ENCODE peak calls at places on chromosomes 6 and 20, in six cellular contexts. One of them, this sample, is unnamed.

GRCh38 chr6:45728674-45729073 is 287.0 kb downstream of the CLIC5 start:
- DNase-seq in breast epithelium: peak
- DNase-seq in lower lobe of right lung: no peak
- DNase-seq in endodermal cell: no peak
- DNase-seq in GM12865: no peak
- DNase-seq in CD8-positive, alpha-beta T cell: no peak
- DNase-seq in this sample: no peak

GRCh38 chr6:156731436-156731835 is 45.7 kb upstream of the ARID1B start:
- DNase-seq in breast epithelium: no peak
- DNase-seq in lower lobe of right lung: no peak
- DNase-seq in endodermal cell: no peak
- DNase-seq in GM12865: no peak
- DNase-seq in CD8-positive, alpha-beta T cell: no peak
- DNase-seq in this sample: no peak

GRCh38 chr6:139308284-139308916 is 16.6 kb upstream of the TXLNB start:
- DNase-seq in lower lobe of right lung: no peak
- DNase-seq in CD8-positive, alpha-beta T cell: no peak
- DNase-seq in endodermal cell: no peak
- DNase-seq in GM12865: no peak
- DNase-seq in breast epithelium: no peak
- DNase-seq in this sample: no peak

GRCh38 chr20:47319517-47320252 is 36.8 kb downstream of the ZMYND8 start:
- DNase-seq in CD8-positive, alpha-beta T cell: no peak
- DNase-seq in endodermal cell: peak
- DNase-seq in lower lobe of right lung: peak
- DNase-seq in GM12865: no peak
- DNase-seq in breast epithelium: peak
- DNase-seq in this sample: no peak

GRCh38 chr20:18430172-18430826 is 36.5 kb downstream of the DZANK1 start:
- DNase-seq in CD8-positive, alpha-beta T cell: no peak
- DNase-seq in endodermal cell: no peak
- DNase-seq in lower lobe of right lung: no peak
- DNase-seq in GM12865: no peak
- DNase-seq in breast epithelium: no peak
- DNase-seq in this sample: no peak

GRCh38 chr6:22194188-22194921 is 102.5 kb downstream of the PRL start:
- DNase-seq in endodermal cell: no peak
- DNase-seq in CD8-positive, alpha-beta T cell: no peak
- DNase-seq in breast epithelium: peak
- DNase-seq in GM12865: peak
- DNase-seq in lower lobe of right lung: no peak
- DNase-seq in this sample: no peak

GRCh38 chr20:62367136-62367482 is at the start of gene LAMA5:
- DNase-seq in breast epithelium: no peak
- DNase-seq in lower lobe of right lung: peak
- DNase-seq in GM12865: peak
- DNase-seq in CD8-positive, alpha-beta T cell: no peak
- DNase-seq in endodermal cell: peak
- DNase-seq in this sample: no peak

GRCh38 chr20:36339646-36340592 is 33.8 kb downstream of the DLGAP4 start:
- DNase-seq in GM12865: no peak
- DNase-seq in breast epithelium: no peak
- DNase-seq in lower lobe of right lung: no peak
- DNase-seq in CD8-positive, alpha-beta T cell: no peak
- DNase-seq in endodermal cell: peak
- DNase-seq in this sample: no peak

GRCh38 chr20:19047040-19047950 is 165.1 kb upstream of the SLC24A3 start:
- DNase-seq in endodermal cell: no peak
- DNase-seq in GM12865: no peak
- DNase-seq in lower lobe of right lung: peak
- DNase-seq in CD8-positive, alpha-beta T cell: no peak
- DNase-seq in breast epithelium: peak
- DNase-seq in this sample: no peak

GRCh38 chr20:45322952-45323383 is 14.9 kb upstream of the MATN4 start:
- DNase-seq in breast epithelium: no peak
- DNase-seq in CD8-positive, alpha-beta T cell: no peak
- DNase-seq in lower lobe of right lung: peak
- DNase-seq in endodermal cell: no peak
- DNase-seq in GM12865: peak
- DNase-seq in this sample: no peak
- TF ChIP-seq CTCF in breast epithelium: peak
- TF ChIP-seq CTCF in CD8-positive, alpha-beta T cell: no peak
- TF ChIP-seq CTCF in lower lobe of right lung: peak
- TF ChIP-seq CTCF in endodermal cell: peak
- TF ChIP-seq CTCF in GM12865: peak
- TF ChIP-seq CTCF in this sample: no peak

GRCh38 chr6:41150671-41151070 is 3.5 kb downstream of the TREML1 start:
- DNase-seq in GM12865: no peak
- DNase-seq in CD8-positive, alpha-beta T cell: no peak
- DNase-seq in lower lobe of right lung: no peak
- DNase-seq in breast epithelium: no peak
- DNase-seq in endodermal cell: no peak
- DNase-seq in this sample: no peak
- TF ChIP-seq CTCF in GM12865: no peak
- TF ChIP-seq CTCF in CD8-positive, alpha-beta T cell: no peak
- TF ChIP-seq CTCF in lower lobe of right lung: no peak
- TF ChIP-seq CTCF in breast epithelium: no peak
- TF ChIP-seq CTCF in endodermal cell: peak
- TF ChIP-seq CTCF in this sample: no peak

DNA sequence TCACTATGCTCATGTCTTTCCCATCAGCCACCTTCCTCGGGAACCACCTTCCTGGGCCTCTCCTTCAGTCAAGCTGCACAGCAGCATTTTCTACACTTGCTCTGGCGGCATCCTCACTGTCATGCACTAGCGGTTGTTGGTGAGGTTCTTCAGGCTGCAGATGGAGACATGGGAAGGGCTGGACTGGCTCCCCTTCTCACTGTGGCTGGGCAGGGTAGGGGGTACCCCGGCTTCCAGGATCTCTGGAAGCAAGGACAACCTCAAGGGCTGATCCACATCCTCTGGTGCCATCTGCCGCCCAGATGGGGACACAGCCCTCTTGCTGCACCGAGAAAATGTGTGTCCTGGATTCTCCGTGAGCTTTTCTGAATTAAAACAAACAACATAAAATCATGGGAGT is 180.1 kb upstream of the RNF24 start:
- DNase-seq in CD8-positive, alpha-beta T cell: no peak
- DNase-seq in lower lobe of right lung: no peak
- DNase-seq in GM12865: no peak
- DNase-seq in endodermal cell: peak
- DNase-seq in breast epithelium: no peak
- DNase-seq in this sample: no peak
- TF ChIP-seq CTCF in CD8-positive, alpha-beta T cell: no peak
- TF ChIP-seq CTCF in lower lobe of right lung: peak
- TF ChIP-seq CTCF in GM12865: peak
- TF ChIP-seq CTCF in endodermal cell: peak
- TF ChIP-seq CTCF in breast epithelium: no peak
- TF ChIP-seq CTCF in this sample: no peak

GRCh38 chr6:68638225-68638900 is 3.3 kb downstream of the ADGRB3 start:
- DNase-seq in CD8-positive, alpha-beta T cell: no peak
- DNase-seq in lower lobe of right lung: no peak
- DNase-seq in endodermal cell: peak
- DNase-seq in breast epithelium: no peak
- DNase-seq in GM12865: peak
- DNase-seq in this sample: no peak
- TF ChIP-seq CTCF in CD8-positive, alpha-beta T cell: peak
- TF ChIP-seq CTCF in lower lobe of right lung: peak
- TF ChIP-seq CTCF in endodermal cell: peak
- TF ChIP-seq CTCF in breast epithelium: peak
- TF ChIP-seq CTCF in GM12865: peak
- TF ChIP-seq CTCF in this sample: no peak

DNA sequence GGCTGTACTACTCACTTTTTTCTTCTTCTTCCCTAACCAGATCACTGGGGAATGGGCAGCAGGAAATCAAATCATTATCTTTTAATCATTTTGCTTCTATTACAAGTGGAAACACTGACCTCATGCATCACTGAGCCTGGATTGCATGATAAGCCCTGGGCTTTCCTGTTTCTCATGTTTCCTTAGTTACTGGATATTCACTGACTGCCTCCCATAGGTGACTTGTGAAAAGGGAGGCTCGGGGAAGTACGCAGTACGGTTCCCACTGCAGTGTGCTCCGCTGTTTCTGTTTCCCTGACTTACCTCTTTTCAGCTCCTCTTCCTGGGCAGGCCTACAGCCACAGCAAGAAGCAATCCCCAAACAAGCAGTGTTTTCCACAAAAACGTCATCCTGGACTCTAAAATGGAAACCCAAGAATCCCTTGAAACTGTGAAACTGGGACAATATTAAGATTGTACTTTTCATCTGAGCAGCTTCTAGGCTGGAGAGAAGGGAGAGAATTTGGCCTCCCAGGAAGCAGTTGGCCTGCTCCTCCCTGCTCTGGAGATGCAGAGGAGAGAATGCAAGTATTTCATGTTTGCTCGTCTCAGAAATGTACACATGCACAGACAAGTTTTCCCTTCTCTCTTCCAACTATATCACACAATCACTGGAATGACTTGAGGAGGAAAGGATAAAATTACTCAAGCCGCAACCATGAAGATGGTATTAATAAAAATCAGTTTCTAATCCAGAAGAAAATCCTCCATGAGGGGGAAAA is 13.1 kb downstream of the BTNL2 start:
- DNase-seq in GM12865: peak
- DNase-seq in lower lobe of right lung: no peak
- DNase-seq in breast epithelium: no peak
- DNase-seq in endodermal cell: no peak
- DNase-seq in CD8-positive, alpha-beta T cell: no peak
- DNase-seq in this sample: no peak
- TF ChIP-seq CTCF in GM12865: no peak
- TF ChIP-seq CTCF in lower lobe of right lung: no peak
- TF ChIP-seq CTCF in breast epithelium: no peak
- TF ChIP-seq CTCF in endodermal cell: no peak
- TF ChIP-seq CTCF in CD8-positive, alpha-beta T cell: no peak
- TF ChIP-seq CTCF in this sample: no peak

GRCh38 chr6:54618597-54618996 is 228.0 kb upstream of the FAM83B start:
- DNase-seq in lower lobe of right lung: no peak
- DNase-seq in GM12865: no peak
- DNase-seq in breast epithelium: no peak
- DNase-seq in CD8-positive, alpha-beta T cell: no peak
- DNase-seq in endodermal cell: no peak
- DNase-seq in this sample: no peak

GRCh38 chr6:54619102-54619501 is 227.5 kb upstream of the FAM83B start:
- DNase-seq in CD8-positive, alpha-beta T cell: no peak
- DNase-seq in endodermal cell: no peak
- DNase-seq in GM12865: no peak
- DNase-seq in breast epithelium: no peak
- DNase-seq in lower lobe of right lung: no peak
- DNase-seq in this sample: no peak

GRCh38 chr6:54624216-54624615 is 222.4 kb upstream of the FAM83B start:
- DNase-seq in CD8-positive, alpha-beta T cell: no peak
- DNase-seq in lower lobe of right lung: no peak
- DNase-seq in endodermal cell: no peak
- DNase-seq in GM12865: no peak
- DNase-seq in breast epithelium: no peak
- DNase-seq in this sample: no peak

GRCh38 chr6:54624779-54625178 is 221.8 kb upstream of the FAM83B start:
- DNase-seq in endodermal cell: no peak
- DNase-seq in lower lobe of right lung: no peak
- DNase-seq in CD8-positive, alpha-beta T cell: no peak
- DNase-seq in GM12865: no peak
- DNase-seq in breast epithelium: no peak
- DNase-seq in this sample: no peak

DNA sequence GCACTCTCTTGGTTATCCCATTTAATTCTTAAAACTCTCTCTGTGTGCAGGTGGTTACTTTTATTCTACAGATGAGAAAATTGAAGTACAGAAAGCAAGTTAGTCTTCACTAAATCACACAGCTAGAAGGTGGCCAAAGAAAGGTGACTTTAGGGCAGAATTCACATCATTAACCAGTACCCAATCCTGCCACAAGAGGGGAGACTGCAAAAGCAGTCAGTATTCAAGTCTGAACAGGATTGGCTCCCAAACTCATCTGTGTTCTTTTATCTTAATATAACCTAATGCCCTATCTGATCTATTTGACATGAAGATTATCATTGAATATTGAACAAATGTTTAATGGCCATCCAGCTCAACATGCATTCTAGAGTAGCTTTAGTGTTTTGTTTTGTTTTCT is 225.3 kb upstream of the FAM83B start:
- DNase-seq in GM12865: peak
- DNase-seq in CD8-positive, alpha-beta T cell: no peak
- DNase-seq in endodermal cell: peak
- DNase-seq in breast epithelium: no peak
- DNase-seq in lower lobe of right lung: no peak
- DNase-seq in this sample: no peak
- TF ChIP-seq CTCF in GM12865: peak
- TF ChIP-seq CTCF in CD8-positive, alpha-beta T cell: no peak
- TF ChIP-seq CTCF in endodermal cell: peak
- TF ChIP-seq CTCF in breast epithelium: no peak
- TF ChIP-seq CTCF in lower lobe of right lung: no peak
- TF ChIP-seq CTCF in this sample: no peak